ENCODE peak calls at places on chromosomes 13 and 19, in six cellular contexts. V, K, L, H, N and O are unnamed samples.

GRCh38 chr19:13165091-13165997 is 15.1 kb downstream of the IER2 start:
- DNase-seq in H (no peak), V (no peak), N (no peak), K (no peak), L (no peak), O (no peak)

GRCh38 chr19:57171551-57172081 is 4.3 kb upstream of the DUXA start:
- DNase-seq in V (peak), K (peak), H (peak), N (peak), L (peak), O (no peak)

GRCh38 chr19:342801-343421 is 1.7 kb downstream of the MIER2 start:
- DNase-seq in V (peak), N (no peak), H (no peak), L (no peak), K (no peak), O (peak)

GRCh38 chr13:112923962-112924361 is 45.1 kb upstream of the MCF2L start:
- DNase-seq in H (no peak), L (no peak), N (no peak), V (no peak), K (no peak), O (no peak)

GRCh38 chr13:82370306-82370705 is 1512.0 kb downstream of the SLITRK1 start:
- DNase-seq in N (no peak), H (no peak), L (no peak), V (no peak), K (peak), O (no peak)

GRCh38 chr13:21674271-21675009 is 3.6 kb downstream of the FGF9 start:
- DNase-seq in K (no peak), H (peak), L (no peak), V (peak), N (peak), O (no peak)

GRCh38 chr19:49801966-49802661 is 11.0 kb downstream of the FUZ start:
- DNase-seq in L (no peak), H (no peak), V (peak), N (no peak), K (no peak), O (no peak)

GRCh38 chr19:17026041-17026658 is 460 bp downstream of the CPAMD8 start:
- DNase-seq in V (peak), H (peak), L (no peak), K (no peak), N (peak), O (no peak)

GRCh38 chr19:35710784-35711723 is 6.7 kb downstream of the ZBTB32 start:
- DNase-seq in V (no peak), N (no peak), H (peak), K (no peak), L (no peak), O (no peak)

GRCh38 chr13:45928196-45928595 is 76.6 kb upstream of the SIAH3 start:
- DNase-seq in H (no peak), N (no peak), V (no peak), K (no peak), L (no peak), O (no peak)

GRCh38 chr19:15104003-15104402 is 3.2 kb upstream of the SYDE1 start:
- DNase-seq in V (no peak), K (no peak), H (no peak), L (no peak), N (no peak), O (no peak)

GRCh38 chr19:13093407-13094284 is 9.0 kb downstream of the LYL1 start:
- DNase-seq in H (peak), L (peak), V (peak), N (peak), K (peak), O (peak)

GRCh38 chr13:112072531-112073244 is 5.7 kb downstream of the SOX1 start:
- DNase-seq in K (no peak), N (no peak), H (no peak), V (no peak), L (no peak), O (no peak)

GRCh38 chr13:64767054-64767453 is 2463.1 kb downstream of the PCDH9 start:
- DNase-seq in N (no peak), K (no peak), L (no peak), V (peak), H (no peak), O (no peak)